ENCODE peak calls at places on chromosomes 4 and X, in eight cellular contexts. M is stomach; V is activated T-cell treated with anti-CD3 and anti-CD28 coated beads for 1 hour; K is activated CD4-positive, alpha-beta T cell treated with anti-CD3 and anti-CD28 coated beads, Interleukin-2, amount 50 U/mL, for 24 hours; C is ovary; H is NCI-H1105 treated with DMSO at 0.1 percent for 48 hours; J is M059J; N is ACHN. E is an unnamed sample.
A peak's percentile ranks its signal among the peaks of the same experiment; 100 is the strongest.

GRCh38 chr4:72971572-72971971 is 97.9 kb downstream of the COX18 start:
- DNase-seq in M (no peak), V (no peak), K (no peak), C (no peak), H (no peak), J (peak; percentile 90), N (peak; percentile 78), E (no peak)

GRCh38 chrX:103918050-103918449 is 44.4 kb upstream of the TMSB15B start:
- DNase-seq in M (peak; percentile 45), V (peak; percentile 27), K (peak; percentile 30), C (peak; percentile 51), H (peak; percentile 76), J (peak; percentile 86), N (peak; percentile 70), E (no peak)

GRCh38 chr4:167943872-167944505 is 148.3 kb upstream of the ANXA10 start:
- DNase-seq in M (no peak), V (no peak), K (no peak), C (no peak), H (no peak), J (no peak), N (no peak), E (no peak)

GRCh38 chr4:152193059-152193458 is 342.8 kb downstream of the FBXW7 start:
- DNase-seq in M (no peak), V (no peak), K (no peak), C (no peak), H (no peak), J (no peak), N (no peak), E (no peak)

GRCh38 chr4:145482209-145483021 is 762 bp downstream of the SMAD1 start:
- DNase-seq in M (peak; percentile 55), V (peak; percentile 7), K (peak; percentile 81), C (peak; percentile 53), H (peak; percentile 48), J (peak; percentile 61), N (peak; percentile 65), E (peak; percentile 54)

GRCh38 chr4:52660643-52661042 is 1.5 kb upstream of the USP46 start:
- DNase-seq in M (no peak), V (no peak), K (no peak), C (no peak), H (no peak), J (no peak), N (no peak), E (no peak)

GRCh38 chr4:143441678-143442077 is 71.8 kb upstream of the SMARCA5 start:
- DNase-seq in M (no peak), V (no peak), K (no peak), C (no peak), H (no peak), J (no peak), N (no peak), E (no peak)

GRCh38 chr4:189129044-189129443 is 811.6 kb upstream of the FRG1 start:
- DNase-seq in M (no peak), V (no peak), K (no peak), C (no peak), H (no peak), J (no peak), N (no peak), E (no peak)

GRCh38 chr4:118974758-118975157 is 86.1 kb downstream of the SYNPO2 start:
- DNase-seq in M (no peak), V (no peak), K (no peak), C (no peak), H (no peak), J (no peak), N (no peak), E (no peak)

GRCh38 chr4:71270901-71271300 is 67.9 kb upstream of the SLC4A4 start:
- DNase-seq in M (peak; percentile 33), V (no peak), K (no peak), C (no peak), H (peak; percentile 26), J (peak; percentile 46), N (peak; percentile 54), E (no peak)

GRCh38 chr4:123564758-123565346 is 168.3 kb downstream of the SPRY1 start:
- DNase-seq in M (peak; percentile 52), V (peak; percentile 4), K (peak; percentile 47), C (no peak), H (peak; percentile 27), J (peak; percentile 65), N (peak; percentile 77), E (peak; percentile 15)

GRCh38 chrX:48493890-48494364 is 14.9 kb upstream of the PORCN start:
- DNase-seq in M (peak; percentile 47), V (no peak), K (no peak), C (no peak), H (peak; percentile 7), J (peak; percentile 35), N (peak; percentile 36), E (no peak)

GRCh38 chrX:66012094-66012534 is 27.8 kb downstream of the VSIG4 start:
- DNase-seq in M (peak; percentile 31), V (no peak), K (no peak), C (no peak), H (no peak), J (no peak), N (no peak), E (no peak)

GRCh38 chrX:2614911-2615310 is 76.2 kb upstream of the CD99 start:
- DNase-seq in M (no peak), V (no peak), K (no peak), C (no peak), H (no peak), J (peak; percentile 67), N (no peak), E (no peak)

GRCh38 chr4:32775049-32775448 is 2054.9 kb downstream of the PCDH7 start:
- DNase-seq in M (no peak), V (no peak), K (no peak), C (no peak), H (no peak), J (peak; percentile 12), N (peak; percentile 66), E (no peak)

GRCh38 chrX:153818571-153819397 is 11.6 kb downstream of the PDZD4 start:
- DNase-seq in M (peak; percentile 49), V (peak; percentile 39), K (peak; percentile 22), C (no peak), H (peak; percentile 69), J (peak; percentile 49), N (peak; percentile 2), E (peak; percentile 32)

GRCh38 chr4:175422331-175422730 is 389.7 kb downstream of the GPM6A start:
- DNase-seq in M (no peak), V (no peak), K (no peak), C (no peak), H (no peak), J (peak; percentile 29), N (no peak), E (no peak)

GRCh38 chr4:142331646-142332045 is 514.5 kb downstream of the INPP4B start:
- DNase-seq in M (no peak), V (no peak), K (no peak), C (no peak), H (no peak), J (peak; percentile 36), N (no peak), E (no peak)

GRCh38 chrX:139290310-139290709 is 240.2 kb upstream of the F9 start:
- DNase-seq in M (no peak), V (no peak), K (no peak), C (no peak), H (no peak), J (peak; percentile 82), N (no peak), E (no peak)

GRCh38 chr4:98745372-98745771 is 87.0 kb upstream of the TSPAN5 start:
- DNase-seq in M (no peak), V (no peak), K (no peak), C (no peak), H (no peak), J (no peak), N (peak; percentile 23), E (no peak)

GRCh38 chr4:121977251-121978168 is 25.6 kb upstream of the TRPC3 start:
- DNase-seq in M (no peak), V (no peak), K (no peak), C (no peak), H (no peak), J (peak; percentile 37), N (no peak), E (no peak)

GRCh38 chr4:48138936-48139335 is 4.9 kb upstream of the TXK start:
- DNase-seq in M (no peak), V (no peak), K (no peak), C (no peak), H (no peak), J (no peak), N (no peak), E (no peak)

GRCh38 chr4:140568507-140569306 is at the start of gene UCP1:
- DNase-seq in M (peak; percentile 35), V (no peak), K (no peak), C (peak; percentile 26), H (no peak), J (peak; percentile 5), N (peak; percentile 4), E (no peak)

GRCh38 chr4:125016892-125017299 is 297.9 kb upstream of the FAT4 start:
- DNase-seq in M (no peak), V (no peak), K (no peak), C (no peak), H (no peak), J (no peak), N (no peak), E (no peak)

GRCh38 chrX:148784859-148785655 is 284.6 kb downstream of the AFF2 start:
- DNase-seq in M (no peak), V (no peak), K (no peak), C (no peak), H (peak; percentile 25), J (no peak), N (no peak), E (no peak)

GRCh38 chrX:104084534-104085277 is 8.7 kb upstream of the TMSB15C start:
- DNase-seq in M (no peak), V (no peak), K (no peak), C (no peak), H (no peak), J (no peak), N (no peak), E (no peak)

GRCh38 chr4:75995727-75996126 is 5.0 kb upstream of the SDAD1 start:
- DNase-seq in M (no peak), V (no peak), K (no peak), C (no peak), H (peak; percentile 39), J (peak; percentile 38), N (peak; percentile 63), E (no peak)

GRCh38 chr4:90495936-90496335 is 368.7 kb downstream of the CCSER1 start:
- DNase-seq in M (no peak), V (no peak), K (no peak), C (no peak), H (peak; percentile 59), J (peak; percentile 12), N (no peak), E (no peak)

GRCh38 chrX:139287155-139287924 is 243.2 kb upstream of the F9 start:
- DNase-seq in M (peak; percentile 43), V (no peak), K (no peak), C (no peak), H (no peak), J (no peak), N (no peak), E (no peak)

GRCh38 chrX:13123857-13124345 is 79.5 kb upstream of the FAM9C start:
- DNase-seq in M (no peak), V (no peak), K (no peak), C (no peak), H (no peak), J (peak; percentile 66), N (no peak), E (no peak)

E was measured in stimulated activated CD8-positive, alpha-beta memory T cell treated with anti-CD3 and anti-CD28 coated beads, Interleukin-12 subunit alpha, Interleukin-12 subunit beta, amount 100 ng/mL, for 4 hours.